ENCODE peak calls at places on chromosomes 4 and X, in eight cellular contexts. One of them, this sample, is unnamed.

GRCh38 chr4:184268574-184269160 is 51.0 kb upstream of the ENPP6 start:
- DNase-seq in ascending aorta: no peak
- DNase-seq in H9: peak; percentile 4
- DNase-seq in GM10248: no peak
- DNase-seq in neural crest cell: no peak
- DNase-seq in GM12864: no peak
- DNase-seq in upper lobe of right lung: no peak
- DNase-seq in suprapubic skin: no peak
- DNase-seq in this sample: no peak

GRCh38 chrX:105314468-105314867 is 94.0 kb upstream of the TEX13A start:
- DNase-seq in suprapubic skin: no peak
- DNase-seq in upper lobe of right lung: no peak
- DNase-seq in GM12864: no peak
- DNase-seq in H9: no peak
- DNase-seq in neural crest cell: no peak
- DNase-seq in GM10248: no peak
- DNase-seq in ascending aorta: no peak
- DNase-seq in this sample: no peak

GRCh38 chrX:31633349-31633748 is 561.5 kb upstream of the FTHL17 start:
- DNase-seq in ascending aorta: no peak
- DNase-seq in H9: no peak
- DNase-seq in upper lobe of right lung: no peak
- DNase-seq in GM12864: no peak
- DNase-seq in GM10248: no peak
- DNase-seq in neural crest cell: no peak
- DNase-seq in suprapubic skin: no peak
- DNase-seq in this sample: no peak

GRCh38 chr4:13193662-13194061 is 290.5 kb downstream of the RAB28 start:
- DNase-seq in upper lobe of right lung: no peak
- DNase-seq in GM12864: no peak
- DNase-seq in neural crest cell: no peak
- DNase-seq in H9: no peak
- DNase-seq in ascending aorta: no peak
- DNase-seq in GM10248: no peak
- DNase-seq in suprapubic skin: no peak
- DNase-seq in this sample: no peak

GRCh38 chr4:1376841-1377605 is 29.2 kb downstream of the NKX1-1 start:
- DNase-seq in ascending aorta: no peak
- DNase-seq in H9: no peak
- DNase-seq in GM10248: no peak
- DNase-seq in GM12864: no peak
- DNase-seq in neural crest cell: no peak
- DNase-seq in suprapubic skin: peak; percentile 56
- DNase-seq in upper lobe of right lung: peak; percentile 56
- DNase-seq in this sample: no peak

GRCh38 chr4:105088110-105088879 is 58.4 kb upstream of the TET2 start:
- DNase-seq in suprapubic skin: no peak
- DNase-seq in H9: peak; percentile 48
- DNase-seq in ascending aorta: no peak
- DNase-seq in GM10248: no peak
- DNase-seq in neural crest cell: no peak
- DNase-seq in GM12864: no peak
- DNase-seq in upper lobe of right lung: no peak
- DNase-seq in this sample: no peak

GRCh38 chr4:52234539-52235174 is 183.6 kb downstream of the SPATA18 start:
- DNase-seq in GM12864: no peak
- DNase-seq in GM10248: no peak
- DNase-seq in H9: no peak
- DNase-seq in ascending aorta: no peak
- DNase-seq in neural crest cell: no peak
- DNase-seq in upper lobe of right lung: no peak
- DNase-seq in suprapubic skin: no peak
- DNase-seq in this sample: no peak

GRCh38 chr4:31674313-31674947 is 954.3 kb downstream of the PCDH7 start:
- DNase-seq in upper lobe of right lung: no peak
- DNase-seq in H9: peak; percentile 34
- DNase-seq in ascending aorta: no peak
- DNase-seq in neural crest cell: peak; percentile 4
- DNase-seq in GM10248: peak; percentile 2
- DNase-seq in GM12864: no peak
- DNase-seq in suprapubic skin: no peak
- DNase-seq in this sample: peak; percentile 5

GRCh38 chr4:134408897-134409296 is 207.3 kb upstream of the PABPC4L start:
- DNase-seq in H9: no peak
- DNase-seq in neural crest cell: no peak
- DNase-seq in upper lobe of right lung: no peak
- DNase-seq in suprapubic skin: no peak
- DNase-seq in GM10248: no peak
- DNase-seq in ascending aorta: no peak
- DNase-seq in GM12864: no peak
- DNase-seq in this sample: no peak

GRCh38 chr4:100258675-100259074 is 68.4 kb upstream of the DDIT4L start:
- DNase-seq in ascending aorta: no peak
- DNase-seq in H9: no peak
- DNase-seq in GM10248: no peak
- DNase-seq in neural crest cell: no peak
- DNase-seq in upper lobe of right lung: no peak
- DNase-seq in GM12864: no peak
- DNase-seq in suprapubic skin: no peak
- DNase-seq in this sample: no peak

DNA sequence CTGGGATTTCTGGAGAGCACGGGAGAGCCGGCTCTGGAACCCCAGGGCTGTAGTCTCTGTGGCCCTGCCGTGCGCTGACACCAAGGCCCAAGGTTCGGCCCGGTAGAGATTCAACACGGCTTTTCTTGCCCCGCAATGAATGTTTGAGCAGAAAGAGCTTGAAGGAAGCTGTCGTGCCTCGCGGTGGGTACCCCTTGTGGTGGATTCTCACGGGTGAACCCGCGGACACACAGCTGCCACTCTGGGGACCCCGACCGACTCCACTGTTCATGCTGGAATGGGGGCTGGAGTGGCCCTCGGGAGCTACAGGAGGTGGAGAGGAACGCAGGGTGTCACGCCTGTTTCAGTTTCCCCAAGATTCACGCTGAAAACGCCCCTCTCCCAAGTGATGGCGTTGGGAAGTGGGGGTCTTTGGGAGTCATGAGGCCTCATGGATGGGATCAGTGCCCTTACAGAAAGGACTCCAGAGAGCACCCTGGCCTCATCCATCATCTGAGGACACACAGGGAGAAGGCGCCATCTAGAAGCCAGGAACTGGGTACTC is 6.6 kb downstream of the SLC25A6 start:
- DNase-seq in suprapubic skin: peak; percentile 55
- DNase-seq in GM10248: peak; percentile 10
- DNase-seq in upper lobe of right lung: peak; percentile 61
- DNase-seq in ascending aorta: no peak
- DNase-seq in H9: no peak
- DNase-seq in neural crest cell: no peak
- DNase-seq in GM12864: no peak
- DNase-seq in this sample: no peak
- TF ChIP-seq CTCF in suprapubic skin: no peak
- TF ChIP-seq CTCF in GM10248: no peak
- TF ChIP-seq CTCF in upper lobe of right lung: no peak
- TF ChIP-seq CTCF in ascending aorta: no peak
- TF ChIP-seq CTCF in H9: no peak
- TF ChIP-seq CTCF in neural crest cell: no peak
- TF ChIP-seq CTCF in GM12864: no peak
- TF ChIP-seq CTCF in this sample: no peak

GRCh38 chr4:94430416-94430815 is 21.3 kb upstream of the PDLIM5 start:
- DNase-seq in suprapubic skin: no peak
- DNase-seq in H9: no peak
- DNase-seq in upper lobe of right lung: no peak
- DNase-seq in GM12864: no peak
- DNase-seq in neural crest cell: no peak
- DNase-seq in GM10248: no peak
- DNase-seq in ascending aorta: no peak
- DNase-seq in this sample: no peak

GRCh38 chr4:94428884-94429283 is 22.9 kb upstream of the PDLIM5 start:
- DNase-seq in ascending aorta: no peak
- DNase-seq in upper lobe of right lung: no peak
- DNase-seq in GM10248: no peak
- DNase-seq in neural crest cell: no peak
- DNase-seq in GM12864: no peak
- DNase-seq in suprapubic skin: no peak
- DNase-seq in H9: no peak
- DNase-seq in this sample: no peak

GRCh38 chr4:94431388-94431787 is 20.4 kb upstream of the PDLIM5 start:
- DNase-seq in GM10248: no peak
- DNase-seq in GM12864: no peak
- DNase-seq in suprapubic skin: no peak
- DNase-seq in ascending aorta: no peak
- DNase-seq in H9: no peak
- DNase-seq in upper lobe of right lung: no peak
- DNase-seq in neural crest cell: no peak
- DNase-seq in this sample: no peak

DNA sequence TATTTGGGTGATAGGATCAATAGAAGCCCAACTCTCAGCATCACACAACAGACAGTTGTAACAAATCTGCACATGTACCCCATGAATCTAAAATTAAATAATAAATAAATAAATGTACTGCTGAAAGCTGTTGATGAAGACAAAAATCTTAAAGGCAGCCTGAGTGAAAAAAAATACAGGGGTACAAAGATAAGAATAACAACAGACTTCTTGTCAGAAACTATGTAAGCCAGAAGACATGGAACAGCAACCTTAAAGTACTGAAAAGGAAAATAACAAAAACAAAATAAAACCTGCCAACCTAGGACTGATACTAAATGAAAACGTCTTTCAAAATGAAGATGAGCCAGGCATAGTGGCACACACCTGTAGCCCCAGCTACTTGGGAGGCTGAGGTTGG is 25.0 kb upstream of the PDLIM5 start:
- DNase-seq in neural crest cell: no peak
- DNase-seq in H9: no peak
- DNase-seq in ascending aorta: no peak
- DNase-seq in GM12864: no peak
- DNase-seq in GM10248: no peak
- DNase-seq in upper lobe of right lung: no peak
- DNase-seq in suprapubic skin: no peak
- DNase-seq in this sample: no peak
- TF ChIP-seq CTCF in neural crest cell: no peak
- TF ChIP-seq CTCF in H9: no peak
- TF ChIP-seq CTCF in ascending aorta: no peak
- TF ChIP-seq CTCF in GM12864: no peak
- TF ChIP-seq CTCF in GM10248: no peak
- TF ChIP-seq CTCF in upper lobe of right lung: no peak
- TF ChIP-seq CTCF in suprapubic skin: no peak
- TF ChIP-seq CTCF in this sample: no peak

GRCh38 chr4:49036528-49036927 is 50.5 kb downstream of the CWH43 start:
- DNase-seq in GM10248: no peak
- DNase-seq in ascending aorta: no peak
- DNase-seq in upper lobe of right lung: no peak
- DNase-seq in GM12864: no peak
- DNase-seq in suprapubic skin: no peak
- DNase-seq in H9: no peak
- DNase-seq in neural crest cell: no peak
- DNase-seq in this sample: no peak

GRCh38 chr4:49032440-49033161 is 46.5 kb downstream of the CWH43 start:
- DNase-seq in GM12864: no peak
- DNase-seq in upper lobe of right lung: no peak
- DNase-seq in GM10248: no peak
- DNase-seq in suprapubic skin: no peak
- DNase-seq in ascending aorta: no peak
- DNase-seq in neural crest cell: peak; percentile 4
- DNase-seq in H9: no peak
- DNase-seq in this sample: no peak
- TF ChIP-seq CTCF in GM12864: peak; percentile 69
- TF ChIP-seq CTCF in upper lobe of right lung: peak; percentile 25
- TF ChIP-seq CTCF in GM10248: peak; percentile 60
- TF ChIP-seq CTCF in suprapubic skin: no peak
- TF ChIP-seq CTCF in ascending aorta: no peak
- TF ChIP-seq CTCF in neural crest cell: peak; percentile 31
- TF ChIP-seq CTCF in H9: peak; percentile 50
- TF ChIP-seq CTCF in this sample: no peak

DNA sequence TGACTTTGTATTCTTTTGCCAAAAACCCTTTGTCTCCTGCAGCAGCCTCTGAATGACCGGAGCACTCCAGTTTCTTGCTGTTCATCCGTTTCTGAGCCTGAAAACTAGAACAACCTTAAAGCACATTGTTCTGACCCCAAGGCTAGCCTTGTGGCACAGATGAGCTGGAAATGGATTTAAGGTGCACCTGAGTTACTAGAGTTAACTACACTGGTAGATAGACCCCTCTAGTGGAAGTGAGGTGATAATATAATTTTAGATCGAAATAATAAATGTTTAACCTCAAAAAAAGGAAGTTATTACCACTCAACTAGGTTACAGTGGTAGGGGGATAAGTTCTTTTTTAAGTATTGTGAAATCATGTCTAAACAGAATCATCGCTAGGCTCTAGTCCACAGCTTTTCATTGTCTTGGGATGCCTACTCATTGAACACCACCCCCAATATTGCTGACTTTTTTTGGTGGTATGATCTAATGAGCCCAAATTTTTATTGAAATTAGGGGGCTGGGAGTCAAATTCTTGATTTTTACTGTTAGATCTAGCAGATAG is 2.7 kb downstream of the PLS3 start:
- DNase-seq in GM10248: no peak
- DNase-seq in suprapubic skin: no peak
- DNase-seq in neural crest cell: no peak
- DNase-seq in H9: no peak
- DNase-seq in upper lobe of right lung: no peak
- DNase-seq in GM12864: no peak
- DNase-seq in ascending aorta: no peak
- DNase-seq in this sample: no peak
- TF ChIP-seq CTCF in GM10248: no peak
- TF ChIP-seq CTCF in suprapubic skin: no peak
- TF ChIP-seq CTCF in neural crest cell: no peak
- TF ChIP-seq CTCF in H9: peak; percentile 23
- TF ChIP-seq CTCF in upper lobe of right lung: no peak
- TF ChIP-seq CTCF in GM12864: no peak
- TF ChIP-seq CTCF in ascending aorta: no peak
- TF ChIP-seq CTCF in this sample: no peak

GRCh38 chrX:16826207-16826606 is 39.9 kb downstream of the TXLNG start:
- DNase-seq in GM12864: peak; percentile 5
- DNase-seq in ascending aorta: no peak
- DNase-seq in neural crest cell: no peak
- DNase-seq in GM10248: peak; percentile 39
- DNase-seq in suprapubic skin: no peak
- DNase-seq in H9: no peak
- DNase-seq in upper lobe of right lung: no peak
- DNase-seq in this sample: no peak
- TF ChIP-seq CTCF in GM12864: peak; percentile 33
- TF ChIP-seq CTCF in ascending aorta: peak; percentile 33
- TF ChIP-seq CTCF in neural crest cell: peak; percentile 80
- TF ChIP-seq CTCF in GM10248: no peak
- TF ChIP-seq CTCF in suprapubic skin: no peak
- TF ChIP-seq CTCF in H9: peak; percentile 73
- TF ChIP-seq CTCF in upper lobe of right lung: peak; percentile 30
- TF ChIP-seq CTCF in this sample: peak; percentile 57

GRCh38 chrX:153635788-153636668 is 11.0 kb upstream of the DUSP9 start:
- DNase-seq in GM12864: no peak
- DNase-seq in upper lobe of right lung: peak; percentile 56
- DNase-seq in neural crest cell: no peak
- DNase-seq in suprapubic skin: no peak
- DNase-seq in GM10248: peak; percentile 26
- DNase-seq in H9: peak; percentile 86
- DNase-seq in ascending aorta: peak; percentile 41
- DNase-seq in this sample: no peak
- TF ChIP-seq CTCF in GM12864: peak; percentile 46
- TF ChIP-seq CTCF in upper lobe of right lung: peak; percentile 13
- TF ChIP-seq CTCF in neural crest cell: peak; percentile 42
- TF ChIP-seq CTCF in suprapubic skin: no peak
- TF ChIP-seq CTCF in GM10248: peak; percentile 28
- TF ChIP-seq CTCF in H9: peak; percentile 72
- TF ChIP-seq CTCF in ascending aorta: no peak
- TF ChIP-seq CTCF in this sample: no peak